ENCODE peak calls at places on chromosomes 6 and 20, in ten cellular contexts. M is upper lobe of right lung, I is fibroblast of mammary gland, K is natural killer cell, L is astrocyte of the spinal cord, W is foreskin fibroblast, U is psoas muscle, N is fibroblast of lung, H is kidney epithelial cell, Y is PC-3. C is an unnamed sample.

GRCh38 chr6:138577151-138577915 is 78.0 kb upstream of the NHSL1 start:
- DNase-seq in W (no peak), I (no peak), M (no peak), U (no peak), L (no peak), H (peak), N (no peak), Y (no peak), K (no peak), C (no peak)

GRCh38 chr6:133055527-133055966 is 185.6 kb upstream of the EYA4 start:
- DNase-seq in M (no peak), N (no peak), I (no peak), W (no peak), H (no peak), U (no peak), L (no peak), K (no peak), Y (no peak), C (no peak)

GRCh38 chr20:22836877-22837276 is 198.2 kb upstream of the SSTR4 start:
- DNase-seq in K (no peak), H (no peak), W (peak), M (no peak), U (no peak), N (no peak), L (no peak), I (peak), Y (peak), C (no peak)

GRCh38 chr20:57211949-57212889 is 54.2 kb downstream of the BMP7 start:
- DNase-seq in N (peak), W (peak), U (peak), H (peak), Y (peak), M (no peak), L (peak), K (no peak), I (peak), C (no peak)

GRCh38 chr6:6863957-6864639 is 243.7 kb upstream of the RREB1 start:
- DNase-seq in H (no peak), M (no peak), K (no peak), U (no peak), I (no peak), W (no peak), Y (no peak), L (no peak), N (no peak), C (no peak)

GRCh38 chr6:4936681-4937041 is 67.2 kb downstream of the RPP40 start:
- DNase-seq in K (no peak), H (no peak), I (peak), Y (peak), M (no peak), U (no peak), W (peak), L (peak), N (peak), C (no peak)

GRCh38 chr6:109714156-109714555 is 23.1 kb downstream of the FIG4 start:
- DNase-seq in H (no peak), M (no peak), I (no peak), Y (no peak), K (no peak), W (no peak), L (no peak), U (no peak), N (no peak), C (no peak)

GRCh38 chr6:67815623-67816022 is 819.5 kb upstream of the ADGRB3 start:
- DNase-seq in W (no peak), Y (no peak), N (no peak), U (no peak), M (no peak), K (no peak), L (no peak), I (no peak), H (no peak), C (no peak)

GRCh38 chr20:50127587-50128519 is 14.9 kb upstream of the UBE2V1 start:
- DNase-seq in H (no peak), L (no peak), K (no peak), I (no peak), W (no peak), N (no peak), Y (no peak), U (no peak), M (no peak), C (no peak)

GRCh38 chr6:17633465-17634188 is 33.5 kb downstream of the FAM8A1 start:
- DNase-seq in H (no peak), N (no peak), U (no peak), K (peak), L (no peak), Y (no peak), I (no peak), M (no peak), W (no peak), C (no peak)

GRCh38 chr20:43508106-43508505 is 609 bp downstream of the L3MBTL1 start:
- DNase-seq in K (no peak), W (peak), I (no peak), L (no peak), H (no peak), Y (peak), N (no peak), U (no peak), M (no peak), C (no peak)

GRCh38 chr20:49987868-49988690 is 5.3 kb downstream of the SNAI1 start:
- DNase-seq in Y (no peak), U (no peak), N (no peak), L (no peak), I (no peak), W (peak), H (no peak), K (no peak), M (no peak), C (no peak)

GRCh38 chr6:84553527-84553926 is 210.9 kb downstream of the TBX18 start:
- DNase-seq in I (peak), K (no peak), M (no peak), L (peak), N (peak), W (peak), H (no peak), U (no peak), Y (no peak), C (no peak)

GRCh38 chr20:40442181-40442963 is 246.7 kb downstream of the MAFB start:
- DNase-seq in N (peak), M (no peak), K (no peak), Y (no peak), U (no peak), L (peak), I (peak), H (no peak), W (no peak), C (no peak)
- TF ChIP-seq CTCF in N (no peak), M (no peak), K (no peak), Y (no peak), U (no peak), L (peak), I (peak), H (peak), W (no peak), C (peak)

DNA sequence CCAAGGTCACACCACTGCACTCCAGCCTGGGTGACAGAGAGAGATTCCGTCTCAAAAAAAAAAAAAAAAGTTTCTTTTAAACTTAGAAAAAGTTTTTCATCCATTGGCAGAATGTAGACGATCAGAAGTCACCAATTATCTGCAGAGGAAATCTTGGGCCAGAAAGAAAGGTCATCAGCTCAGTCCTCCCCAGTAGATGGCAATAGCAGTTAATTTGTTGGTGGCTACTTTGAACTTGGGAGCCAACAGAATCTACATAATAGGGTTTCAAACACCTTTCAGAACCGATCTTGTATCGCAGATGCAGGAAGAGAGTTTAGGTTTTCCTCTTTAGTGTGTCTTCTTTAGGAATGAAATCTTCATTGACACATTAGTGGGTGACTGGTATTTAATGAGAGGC is 41.7 kb downstream of the LBP start:
- DNase-seq in N (no peak), L (no peak), K (no peak), Y (peak), U (no peak), I (no peak), M (no peak), H (no peak), W (no peak), C (no peak)
- TF ChIP-seq CTCF in N (no peak), L (no peak), K (no peak), Y (peak), U (no peak), I (peak), M (no peak), H (no peak), W (no peak), C (no peak)

GRCh38 chr6:27183082-27183832 is 64.2 kb upstream of the PRSS16 start:
- DNase-seq in L (no peak), I (no peak), N (no peak), K (no peak), W (no peak), U (no peak), Y (no peak), M (no peak), H (no peak), C (no peak)
- TF ChIP-seq CTCF in L (no peak), I (no peak), N (no peak), K (no peak), W (no peak), U (no peak), Y (no peak), M (no peak), H (no peak), C (no peak)

GRCh38 chr6:113488812-113489685 is 368.1 kb upstream of the MARCKS start:
- DNase-seq in L (no peak), U (no peak), K (no peak), Y (no peak), M (no peak), H (no peak), I (no peak), N (no peak), W (no peak), C (no peak)
- TF ChIP-seq CTCF in L (peak), U (no peak), K (no peak), Y (peak), M (no peak), H (no peak), I (peak), N (no peak), W (no peak), C (no peak)